ENCODE peak calls at places on chromosomes 6 and 20, in ten cellular contexts. One of them, this sample, is unnamed. For H3K9me3, the result is how much of the 10 kb centered on the place peaks cover.

GRCh38 chr6:125984311-125984710 is 2.0 kb upstream of the TRMT11 start:
- DNase-seq in PC-9: no peak
- DNase-seq in spleen: no peak
- DNase-seq in CD8-positive, alpha-beta memory T cell: no peak
- DNase-seq in right cardiac atrium: no peak
- DNase-seq in IMR-90: peak
- DNase-seq in thyroid gland: no peak
- DNase-seq in pancreas: no peak
- DNase-seq in adrenal gland: no peak
- DNase-seq in GM23248: peak
- DNase-seq in this sample: no peak

GRCh38 chr6:111938710-111939109 is 65.5 kb upstream of the FYN start:
- DNase-seq in CD8-positive, alpha-beta memory T cell: no peak
- DNase-seq in GM23248: peak
- DNase-seq in right cardiac atrium: no peak
- DNase-seq in adrenal gland: no peak
- DNase-seq in thyroid gland: no peak
- DNase-seq in PC-9: peak
- DNase-seq in pancreas: no peak
- DNase-seq in spleen: no peak
- DNase-seq in IMR-90: peak
- DNase-seq in this sample: peak

GRCh38 chr6:4581468-4582420 is 194.5 kb upstream of the CDYL start:
- DNase-seq in adrenal gland: no peak
- DNase-seq in thyroid gland: peak
- DNase-seq in right cardiac atrium: no peak
- DNase-seq in pancreas: no peak
- DNase-seq in CD8-positive, alpha-beta memory T cell: no peak
- DNase-seq in IMR-90: peak
- DNase-seq in GM23248: peak
- DNase-seq in PC-9: peak
- DNase-seq in spleen: no peak
- DNase-seq in this sample: peak

GRCh38 chr6:144063744-144064401 is 31.5 kb downstream of the SF3B5 start:
- DNase-seq in right cardiac atrium: peak
- DNase-seq in pancreas: peak
- DNase-seq in spleen: peak
- DNase-seq in PC-9: peak
- DNase-seq in GM23248: peak
- DNase-seq in CD8-positive, alpha-beta memory T cell: peak
- DNase-seq in IMR-90: no peak
- DNase-seq in thyroid gland: peak
- DNase-seq in adrenal gland: peak
- DNase-seq in this sample: no peak

GRCh38 chr20:18692453-18692852 is 104.6 kb downstream of the DTD1 start:
- DNase-seq in pancreas: no peak
- DNase-seq in spleen: no peak
- DNase-seq in PC-9: no peak
- DNase-seq in adrenal gland: peak
- DNase-seq in right cardiac atrium: no peak
- DNase-seq in thyroid gland: no peak
- DNase-seq in CD8-positive, alpha-beta memory T cell: no peak
- DNase-seq in IMR-90: peak
- DNase-seq in GM23248: no peak
- DNase-seq in this sample: no peak

GRCh38 chr6:12963566-12963965 is 247.0 kb downstream of the PHACTR1 start:
- DNase-seq in adrenal gland: no peak
- DNase-seq in pancreas: no peak
- DNase-seq in IMR-90: no peak
- DNase-seq in thyroid gland: peak
- DNase-seq in PC-9: no peak
- DNase-seq in CD8-positive, alpha-beta memory T cell: no peak
- DNase-seq in right cardiac atrium: no peak
- DNase-seq in spleen: no peak
- DNase-seq in GM23248: no peak
- DNase-seq in this sample: no peak

GRCh38 chr6:144745434-144745833 is 460.3 kb downstream of the UTRN start:
- DNase-seq in CD8-positive, alpha-beta memory T cell: no peak
- DNase-seq in GM23248: no peak
- DNase-seq in IMR-90: no peak
- DNase-seq in pancreas: no peak
- DNase-seq in adrenal gland: no peak
- DNase-seq in thyroid gland: no peak
- DNase-seq in right cardiac atrium: no peak
- DNase-seq in PC-9: no peak
- DNase-seq in spleen: no peak
- DNase-seq in this sample: no peak

GRCh38 chr6:160227038-160227768 is 31.4 kb downstream of the SLC22A2 start:
- DNase-seq in thyroid gland: no peak
- DNase-seq in PC-9: no peak
- DNase-seq in pancreas: no peak
- DNase-seq in adrenal gland: no peak
- DNase-seq in right cardiac atrium: no peak
- DNase-seq in CD8-positive, alpha-beta memory T cell: no peak
- DNase-seq in IMR-90: no peak
- DNase-seq in spleen: no peak
- DNase-seq in GM23248: no peak
- DNase-seq in this sample: no peak

GRCh38 chr6:158558415-158559306 is 1.2 kb upstream of the TMEM181 start:
- DNase-seq in pancreas: no peak
- DNase-seq in CD8-positive, alpha-beta memory T cell: no peak
- DNase-seq in thyroid gland: no peak
- DNase-seq in GM23248: no peak
- DNase-seq in right cardiac atrium: no peak
- DNase-seq in IMR-90: no peak
- DNase-seq in adrenal gland: no peak
- DNase-seq in spleen: peak
- DNase-seq in PC-9: no peak
- DNase-seq in this sample: no peak

GRCh38 chr20:17825251-17825691 is 125.5 kb downstream of the BANF2 start:
- DNase-seq in pancreas: no peak
- DNase-seq in CD8-positive, alpha-beta memory T cell: no peak
- DNase-seq in right cardiac atrium: peak
- DNase-seq in GM23248: no peak
- DNase-seq in thyroid gland: no peak
- DNase-seq in spleen: no peak
- DNase-seq in adrenal gland: peak
- DNase-seq in PC-9: no peak
- DNase-seq in IMR-90: no peak
- DNase-seq in this sample: no peak

GRCh38 chr20:59948828-59949720 is 8.9 kb downstream of the FAM217B start:
- DNase-seq in pancreas: no peak
- DNase-seq in adrenal gland: peak
- DNase-seq in CD8-positive, alpha-beta memory T cell: no peak
- DNase-seq in GM23248: peak
- DNase-seq in PC-9: peak
- DNase-seq in IMR-90: peak
- DNase-seq in thyroid gland: peak
- DNase-seq in right cardiac atrium: no peak
- DNase-seq in spleen: no peak
- DNase-seq in this sample: peak

GRCh38 chr6:116099036-116099435 is 1.6 kb upstream of the NT5DC1 start:
- DNase-seq in adrenal gland: no peak
- DNase-seq in PC-9: no peak
- DNase-seq in pancreas: no peak
- DNase-seq in GM23248: no peak
- DNase-seq in spleen: no peak
- DNase-seq in right cardiac atrium: no peak
- DNase-seq in thyroid gland: no peak
- DNase-seq in IMR-90: no peak
- DNase-seq in CD8-positive, alpha-beta memory T cell: no peak
- DNase-seq in this sample: no peak

GRCh38 chr6:157088841-157089240 is 234.5 kb downstream of the TMEM242 start:
- DNase-seq in thyroid gland: no peak
- DNase-seq in CD8-positive, alpha-beta memory T cell: no peak
- DNase-seq in GM23248: no peak
- DNase-seq in adrenal gland: no peak
- DNase-seq in pancreas: no peak
- DNase-seq in right cardiac atrium: no peak
- DNase-seq in PC-9: no peak
- DNase-seq in spleen: no peak
- DNase-seq in IMR-90: no peak
- DNase-seq in this sample: no peak
- H3K4me3 ChIP-seq in thyroid gland: no peak
- H3K4me3 ChIP-seq in CD8-positive, alpha-beta memory T cell: no peak
- H3K4me3 ChIP-seq in GM23248: no peak
- H3K4me3 ChIP-seq in adrenal gland: no peak
- H3K4me3 ChIP-seq in pancreas: no peak
- H3K4me3 ChIP-seq in right cardiac atrium: no peak
- H3K4me3 ChIP-seq in PC-9: no peak
- H3K4me3 ChIP-seq in spleen: no peak
- H3K4me3 ChIP-seq in IMR-90: no peak
- H3K4me3 ChIP-seq in this sample: no peak

GRCh38 chr6:32665621-32666140 is 776 bp downstream of the HLA-DQB1 start:
- DNase-seq in CD8-positive, alpha-beta memory T cell: no peak
- DNase-seq in right cardiac atrium: no peak
- DNase-seq in spleen: no peak
- DNase-seq in thyroid gland: no peak
- DNase-seq in GM23248: no peak
- DNase-seq in adrenal gland: no peak
- DNase-seq in PC-9: no peak
- DNase-seq in IMR-90: no peak
- DNase-seq in pancreas: no peak
- DNase-seq in this sample: no peak

GRCh38 chr6:32662836-32663235 is 3.6 kb downstream of the HLA-DQB1 start:
- DNase-seq in adrenal gland: no peak
- DNase-seq in CD8-positive, alpha-beta memory T cell: no peak
- DNase-seq in pancreas: no peak
- DNase-seq in GM23248: no peak
- DNase-seq in spleen: no peak
- DNase-seq in right cardiac atrium: no peak
- DNase-seq in thyroid gland: no peak
- DNase-seq in IMR-90: no peak
- DNase-seq in PC-9: no peak
- DNase-seq in this sample: no peak

GRCh38 chr6:32662099-32662498 is 4.4 kb downstream of the HLA-DQB1 start:
- DNase-seq in CD8-positive, alpha-beta memory T cell: no peak
- DNase-seq in GM23248: no peak
- DNase-seq in pancreas: no peak
- DNase-seq in spleen: no peak
- DNase-seq in adrenal gland: no peak
- DNase-seq in right cardiac atrium: no peak
- DNase-seq in PC-9: no peak
- DNase-seq in thyroid gland: no peak
- DNase-seq in IMR-90: no peak
- DNase-seq in this sample: no peak

GRCh38 chr6:32664827-32665362 is 1.6 kb downstream of the HLA-DQB1 start:
- DNase-seq in PC-9: no peak
- DNase-seq in thyroid gland: no peak
- DNase-seq in GM23248: peak
- DNase-seq in pancreas: peak
- DNase-seq in right cardiac atrium: peak
- DNase-seq in CD8-positive, alpha-beta memory T cell: peak
- DNase-seq in IMR-90: no peak
- DNase-seq in adrenal gland: peak
- DNase-seq in spleen: no peak
- DNase-seq in this sample: no peak

DNA sequence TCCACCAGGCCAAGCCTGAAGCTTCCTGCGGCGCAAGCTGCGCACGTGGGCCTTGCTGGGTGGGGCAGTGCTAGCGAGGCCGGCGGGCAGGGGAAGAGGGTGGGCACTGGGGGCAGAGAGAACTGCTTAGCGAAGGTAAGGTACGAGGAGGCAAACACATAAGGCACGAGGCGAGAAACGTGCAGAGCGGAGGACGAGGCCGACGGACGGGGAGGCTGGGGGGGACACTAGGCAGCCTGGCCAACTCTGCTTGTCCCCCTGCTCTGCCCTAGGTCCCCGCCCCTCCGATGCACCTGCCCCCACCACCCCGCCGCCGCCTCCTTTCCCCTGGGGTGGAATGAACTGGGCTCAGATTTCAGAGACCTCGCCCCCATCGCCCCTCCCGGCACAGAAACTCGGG is 2.1 kb downstream of the HLA-DQB1 start:
- DNase-seq in right cardiac atrium: no peak
- DNase-seq in spleen: no peak
- DNase-seq in GM23248: no peak
- DNase-seq in adrenal gland: no peak
- DNase-seq in pancreas: no peak
- DNase-seq in IMR-90: no peak
- DNase-seq in CD8-positive, alpha-beta memory T cell: no peak
- DNase-seq in PC-9: no peak
- DNase-seq in thyroid gland: no peak
- DNase-seq in this sample: no peak
- H3K27ac ChIP-seq in right cardiac atrium: peak
- H3K27ac ChIP-seq in spleen: no peak
- H3K27ac ChIP-seq in GM23248: no peak
- H3K27ac ChIP-seq in adrenal gland: no peak
- H3K27ac ChIP-seq in pancreas: no peak
- H3K27ac ChIP-seq in IMR-90: no peak
- H3K27ac ChIP-seq in CD8-positive, alpha-beta memory T cell: no peak
- H3K27ac ChIP-seq in PC-9: no peak
- H3K27ac ChIP-seq in thyroid gland: no peak
- H3K27ac ChIP-seq in this sample: no peak

GRCh38 chr6:22694092-22694724 is 124.8 kb downstream of the HDGFL1 start:
- DNase-seq in right cardiac atrium: no peak
- DNase-seq in IMR-90: no peak
- DNase-seq in pancreas: no peak
- DNase-seq in adrenal gland: no peak
- DNase-seq in CD8-positive, alpha-beta memory T cell: no peak
- DNase-seq in PC-9: no peak
- DNase-seq in thyroid gland: no peak
- DNase-seq in spleen: no peak
- DNase-seq in GM23248: no peak
- DNase-seq in this sample: no peak

GRCh38 chr6:22690446-22690845 is 121.1 kb downstream of the HDGFL1 start:
- DNase-seq in right cardiac atrium: no peak
- DNase-seq in IMR-90: no peak
- DNase-seq in PC-9: no peak
- DNase-seq in adrenal gland: no peak
- DNase-seq in thyroid gland: no peak
- DNase-seq in spleen: no peak
- DNase-seq in CD8-positive, alpha-beta memory T cell: no peak
- DNase-seq in GM23248: no peak
- DNase-seq in pancreas: no peak
- DNase-seq in this sample: no peak
- H3K9me3 ChIP-seq in right cardiac atrium: under half
- H3K9me3 ChIP-seq in IMR-90: under half
- H3K9me3 ChIP-seq in PC-9: under half
- H3K9me3 ChIP-seq in adrenal gland: under half
- H3K9me3 ChIP-seq in thyroid gland: under half
- H3K9me3 ChIP-seq in spleen: under half
- H3K9me3 ChIP-seq in CD8-positive, alpha-beta memory T cell: under half
- H3K9me3 ChIP-seq in GM23248: under half
- H3K9me3 ChIP-seq in pancreas: under half
- H3K9me3 ChIP-seq in this sample: under half

DNA sequence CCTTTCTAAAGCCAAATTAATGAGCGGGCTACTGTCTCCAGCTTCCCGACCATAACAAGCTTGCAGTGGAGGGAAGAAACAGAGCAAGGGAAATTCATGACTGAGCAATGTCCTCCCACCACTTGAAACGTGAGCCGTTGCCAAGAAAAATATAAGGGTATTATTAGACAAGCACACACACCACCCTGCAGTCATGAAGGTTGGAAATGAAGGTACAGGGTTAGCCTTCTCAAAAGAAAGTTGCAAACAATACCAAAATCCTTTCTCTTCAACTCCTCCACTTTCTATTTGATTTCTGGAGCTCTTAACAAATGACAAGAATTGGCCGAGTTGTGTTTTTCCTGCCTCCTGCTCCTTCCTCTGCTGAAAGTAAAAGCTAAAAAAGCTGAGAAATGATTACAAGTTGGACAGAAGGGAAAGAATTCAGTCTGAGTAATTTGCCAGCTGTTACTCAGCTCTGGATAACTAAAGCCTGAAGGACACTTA is 151.1 kb upstream of the B3GAT2 start:
- DNase-seq in right cardiac atrium: no peak
- DNase-seq in spleen: no peak
- DNase-seq in thyroid gland: peak
- DNase-seq in PC-9: no peak
- DNase-seq in CD8-positive, alpha-beta memory T cell: no peak
- DNase-seq in IMR-90: peak
- DNase-seq in GM23248: peak
- DNase-seq in pancreas: no peak
- DNase-seq in adrenal gland: peak
- DNase-seq in this sample: peak
- H3K4me3 ChIP-seq in right cardiac atrium: peak
- H3K4me3 ChIP-seq in spleen: peak
- H3K4me3 ChIP-seq in thyroid gland: no peak
- H3K4me3 ChIP-seq in PC-9: no peak
- H3K4me3 ChIP-seq in CD8-positive, alpha-beta memory T cell: no peak
- H3K4me3 ChIP-seq in IMR-90: peak
- H3K4me3 ChIP-seq in GM23248: peak
- H3K4me3 ChIP-seq in pancreas: no peak
- H3K4me3 ChIP-seq in adrenal gland: no peak
- H3K4me3 ChIP-seq in this sample: peak